ENCODE peak calls at places on chromosome X, in four cellular contexts. One of them, this sample, is unnamed.

GRCh38 chrX:31228415-31228832 is 156.6 kb upstream of the FTHL17 start:
- ATAC-seq in activated T-cell treated with anti-CD3 and anti-CD28 coated beads, Interleukin-2, amount 50 U/mL, for 4 hours: no peak
- ATAC-seq in stimulated activated naive CD8-positive, alpha-beta T cell treated with anti-CD3 and anti-CD28 coated beads, Interleukin-15, amount 100 ng/mL, for 72 hours: no peak
- ATAC-seq in activated naive CD8-positive, alpha-beta T cell treated with anti-CD3 and anti-CD28 coated beads, Interleukin-2, amount 50 U/mL, for 24 hours: no peak
- ATAC-seq in this sample: no peak

GRCh38 chrX:107747596-107748161 is 27.9 kb downstream of the TSC22D3 start:
- ATAC-seq in activated T-cell treated with anti-CD3 and anti-CD28 coated beads, Interleukin-2, amount 50 U/mL, for 4 hours: no peak
- ATAC-seq in stimulated activated naive CD8-positive, alpha-beta T cell treated with anti-CD3 and anti-CD28 coated beads, Interleukin-15, amount 100 ng/mL, for 72 hours: no peak
- ATAC-seq in activated naive CD8-positive, alpha-beta T cell treated with anti-CD3 and anti-CD28 coated beads, Interleukin-2, amount 50 U/mL, for 24 hours: no peak
- ATAC-seq in this sample: no peak

GRCh38 chrX:74248889-74249288 is 55.1 kb upstream of the ZCCHC13 start:
- ATAC-seq in activated T-cell treated with anti-CD3 and anti-CD28 coated beads, Interleukin-2, amount 50 U/mL, for 4 hours: no peak
- ATAC-seq in activated naive CD8-positive, alpha-beta T cell treated with anti-CD3 and anti-CD28 coated beads, Interleukin-2, amount 50 U/mL, for 24 hours: no peak
- ATAC-seq in stimulated activated naive CD8-positive, alpha-beta T cell treated with anti-CD3 and anti-CD28 coated beads, Interleukin-15, amount 100 ng/mL, for 72 hours: no peak
- ATAC-seq in this sample: no peak

GRCh38 chrX:874061-874460 is 243.5 kb downstream of the SHOX start:
- ATAC-seq in activated naive CD8-positive, alpha-beta T cell treated with anti-CD3 and anti-CD28 coated beads, Interleukin-2, amount 50 U/mL, for 24 hours: no peak
- ATAC-seq in stimulated activated naive CD8-positive, alpha-beta T cell treated with anti-CD3 and anti-CD28 coated beads, Interleukin-15, amount 100 ng/mL, for 72 hours: no peak
- ATAC-seq in activated T-cell treated with anti-CD3 and anti-CD28 coated beads, Interleukin-2, amount 50 U/mL, for 4 hours: no peak
- ATAC-seq in this sample: no peak

GRCh38 chrX:82029571-82030218 is 827.8 kb downstream of the SH3BGRL start:
- ATAC-seq in activated T-cell treated with anti-CD3 and anti-CD28 coated beads, Interleukin-2, amount 50 U/mL, for 4 hours: no peak
- ATAC-seq in stimulated activated naive CD8-positive, alpha-beta T cell treated with anti-CD3 and anti-CD28 coated beads, Interleukin-15, amount 100 ng/mL, for 72 hours: no peak
- ATAC-seq in activated naive CD8-positive, alpha-beta T cell treated with anti-CD3 and anti-CD28 coated beads, Interleukin-2, amount 50 U/mL, for 24 hours: no peak
- ATAC-seq in this sample: no peak

GRCh38 chrX:80246273-80246672 is 174.0 kb upstream of the TENT5D start:
- ATAC-seq in stimulated activated naive CD8-positive, alpha-beta T cell treated with anti-CD3 and anti-CD28 coated beads, Interleukin-15, amount 100 ng/mL, for 72 hours: no peak
- ATAC-seq in activated naive CD8-positive, alpha-beta T cell treated with anti-CD3 and anti-CD28 coated beads, Interleukin-2, amount 50 U/mL, for 24 hours: no peak
- ATAC-seq in activated T-cell treated with anti-CD3 and anti-CD28 coated beads, Interleukin-2, amount 50 U/mL, for 4 hours: no peak
- ATAC-seq in this sample: no peak

GRCh38 chrX:37302569-37302968 is 46.6 kb upstream of the PRRG1 start:
- ATAC-seq in stimulated activated naive CD8-positive, alpha-beta T cell treated with anti-CD3 and anti-CD28 coated beads, Interleukin-15, amount 100 ng/mL, for 72 hours: no peak
- ATAC-seq in activated T-cell treated with anti-CD3 and anti-CD28 coated beads, Interleukin-2, amount 50 U/mL, for 4 hours: no peak
- ATAC-seq in activated naive CD8-positive, alpha-beta T cell treated with anti-CD3 and anti-CD28 coated beads, Interleukin-2, amount 50 U/mL, for 24 hours: no peak
- ATAC-seq in this sample: no peak

GRCh38 chrX:19513383-19513782 is 1.9 kb downstream of the MAP3K15 start:
- ATAC-seq in stimulated activated naive CD8-positive, alpha-beta T cell treated with anti-CD3 and anti-CD28 coated beads, Interleukin-15, amount 100 ng/mL, for 72 hours: no peak
- ATAC-seq in activated T-cell treated with anti-CD3 and anti-CD28 coated beads, Interleukin-2, amount 50 U/mL, for 4 hours: no peak
- ATAC-seq in activated naive CD8-positive, alpha-beta T cell treated with anti-CD3 and anti-CD28 coated beads, Interleukin-2, amount 50 U/mL, for 24 hours: no peak
- ATAC-seq in this sample: no peak

GRCh38 chrX:153775631-153776595 is 4.9 kb upstream of the SRPK3 start:
- ATAC-seq in stimulated activated naive CD8-positive, alpha-beta T cell treated with anti-CD3 and anti-CD28 coated beads, Interleukin-15, amount 100 ng/mL, for 72 hours: no peak
- ATAC-seq in activated T-cell treated with anti-CD3 and anti-CD28 coated beads, Interleukin-2, amount 50 U/mL, for 4 hours: no peak
- ATAC-seq in activated naive CD8-positive, alpha-beta T cell treated with anti-CD3 and anti-CD28 coated beads, Interleukin-2, amount 50 U/mL, for 24 hours: no peak
- ATAC-seq in this sample: peak; percentile 24

GRCh38 chrX:7921750-7922149 is 5.5 kb downstream of the PNPLA4 start:
- ATAC-seq in activated naive CD8-positive, alpha-beta T cell treated with anti-CD3 and anti-CD28 coated beads, Interleukin-2, amount 50 U/mL, for 24 hours: no peak
- ATAC-seq in stimulated activated naive CD8-positive, alpha-beta T cell treated with anti-CD3 and anti-CD28 coated beads, Interleukin-15, amount 100 ng/mL, for 72 hours: no peak
- ATAC-seq in activated T-cell treated with anti-CD3 and anti-CD28 coated beads, Interleukin-2, amount 50 U/mL, for 4 hours: no peak
- ATAC-seq in this sample: no peak

GRCh38 chrX:120286733-120287512 is 24.3 kb downstream of the TMEM255A start:
- ATAC-seq in activated naive CD8-positive, alpha-beta T cell treated with anti-CD3 and anti-CD28 coated beads, Interleukin-2, amount 50 U/mL, for 24 hours: no peak
- ATAC-seq in activated T-cell treated with anti-CD3 and anti-CD28 coated beads, Interleukin-2, amount 50 U/mL, for 4 hours: no peak
- ATAC-seq in stimulated activated naive CD8-positive, alpha-beta T cell treated with anti-CD3 and anti-CD28 coated beads, Interleukin-15, amount 100 ng/mL, for 72 hours: no peak
- ATAC-seq in this sample: no peak

GRCh38 chrX:118508690-118509089 is 13.1 kb downstream of the DOCK11 start:
- ATAC-seq in stimulated activated naive CD8-positive, alpha-beta T cell treated with anti-CD3 and anti-CD28 coated beads, Interleukin-15, amount 100 ng/mL, for 72 hours: no peak
- ATAC-seq in activated naive CD8-positive, alpha-beta T cell treated with anti-CD3 and anti-CD28 coated beads, Interleukin-2, amount 50 U/mL, for 24 hours: no peak
- ATAC-seq in activated T-cell treated with anti-CD3 and anti-CD28 coated beads, Interleukin-2, amount 50 U/mL, for 4 hours: no peak
- ATAC-seq in this sample: no peak

GRCh38 chrX:311156-312129 is 7.2 kb downstream of the GTPBP6 start:
- ATAC-seq in stimulated activated naive CD8-positive, alpha-beta T cell treated with anti-CD3 and anti-CD28 coated beads, Interleukin-15, amount 100 ng/mL, for 72 hours: peak; percentile 29
- ATAC-seq in activated T-cell treated with anti-CD3 and anti-CD28 coated beads, Interleukin-2, amount 50 U/mL, for 4 hours: no peak
- ATAC-seq in activated naive CD8-positive, alpha-beta T cell treated with anti-CD3 and anti-CD28 coated beads, Interleukin-2, amount 50 U/mL, for 24 hours: no peak
- ATAC-seq in this sample: no peak

GRCh38 chrX:18582910-18583493 is 88.9 kb downstream of the RS1 start:
- ATAC-seq in activated naive CD8-positive, alpha-beta T cell treated with anti-CD3 and anti-CD28 coated beads, Interleukin-2, amount 50 U/mL, for 24 hours: no peak
- ATAC-seq in activated T-cell treated with anti-CD3 and anti-CD28 coated beads, Interleukin-2, amount 50 U/mL, for 4 hours: no peak
- ATAC-seq in stimulated activated naive CD8-positive, alpha-beta T cell treated with anti-CD3 and anti-CD28 coated beads, Interleukin-15, amount 100 ng/mL, for 72 hours: no peak
- ATAC-seq in this sample: no peak

GRCh38 chrX:28498658-28499057 is 88.6 kb upstream of the IL1RAPL1 start:
- ATAC-seq in activated T-cell treated with anti-CD3 and anti-CD28 coated beads, Interleukin-2, amount 50 U/mL, for 4 hours: no peak
- ATAC-seq in stimulated activated naive CD8-positive, alpha-beta T cell treated with anti-CD3 and anti-CD28 coated beads, Interleukin-15, amount 100 ng/mL, for 72 hours: no peak
- ATAC-seq in activated naive CD8-positive, alpha-beta T cell treated with anti-CD3 and anti-CD28 coated beads, Interleukin-2, amount 50 U/mL, for 24 hours: no peak
- ATAC-seq in this sample: no peak

GRCh38 chrX:119809185-119809666 is 17.8 kb upstream of the RPL39 start:
- ATAC-seq in activated T-cell treated with anti-CD3 and anti-CD28 coated beads, Interleukin-2, amount 50 U/mL, for 4 hours: no peak
- ATAC-seq in activated naive CD8-positive, alpha-beta T cell treated with anti-CD3 and anti-CD28 coated beads, Interleukin-2, amount 50 U/mL, for 24 hours: peak; percentile 7
- ATAC-seq in stimulated activated naive CD8-positive, alpha-beta T cell treated with anti-CD3 and anti-CD28 coated beads, Interleukin-15, amount 100 ng/mL, for 72 hours: no peak
- ATAC-seq in this sample: no peak

GRCh38 chrX:116657071-116657470 is 194.3 kb upstream of the CT83 start:
- ATAC-seq in stimulated activated naive CD8-positive, alpha-beta T cell treated with anti-CD3 and anti-CD28 coated beads, Interleukin-15, amount 100 ng/mL, for 72 hours: no peak
- ATAC-seq in activated naive CD8-positive, alpha-beta T cell treated with anti-CD3 and anti-CD28 coated beads, Interleukin-2, amount 50 U/mL, for 24 hours: no peak
- ATAC-seq in activated T-cell treated with anti-CD3 and anti-CD28 coated beads, Interleukin-2, amount 50 U/mL, for 4 hours: no peak
- ATAC-seq in this sample: no peak

GRCh38 chrX:4240541-4241194 is 527.2 kb upstream of the PRKX start:
- ATAC-seq in activated naive CD8-positive, alpha-beta T cell treated with anti-CD3 and anti-CD28 coated beads, Interleukin-2, amount 50 U/mL, for 24 hours: peak; percentile 71
- ATAC-seq in stimulated activated naive CD8-positive, alpha-beta T cell treated with anti-CD3 and anti-CD28 coated beads, Interleukin-15, amount 100 ng/mL, for 72 hours: peak; percentile 90
- ATAC-seq in activated T-cell treated with anti-CD3 and anti-CD28 coated beads, Interleukin-2, amount 50 U/mL, for 4 hours: peak; percentile 70
- ATAC-seq in this sample: no peak

GRCh38 chrX:153885968-153886903 is at the start of gene L1CAM:
- ATAC-seq in activated naive CD8-positive, alpha-beta T cell treated with anti-CD3 and anti-CD28 coated beads, Interleukin-2, amount 50 U/mL, for 24 hours: no peak
- ATAC-seq in activated T-cell treated with anti-CD3 and anti-CD28 coated beads, Interleukin-2, amount 50 U/mL, for 4 hours: peak; percentile 71
- ATAC-seq in stimulated activated naive CD8-positive, alpha-beta T cell treated with anti-CD3 and anti-CD28 coated beads, Interleukin-15, amount 100 ng/mL, for 72 hours: peak; percentile 51
- ATAC-seq in this sample: peak; percentile 59

GRCh38 chrX:3184176-3184930 is 143.1 kb downstream of the ARSF start:
- ATAC-seq in stimulated activated naive CD8-positive, alpha-beta T cell treated with anti-CD3 and anti-CD28 coated beads, Interleukin-15, amount 100 ng/mL, for 72 hours: no peak
- ATAC-seq in activated T-cell treated with anti-CD3 and anti-CD28 coated beads, Interleukin-2, amount 50 U/mL, for 4 hours: no peak
- ATAC-seq in activated naive CD8-positive, alpha-beta T cell treated with anti-CD3 and anti-CD28 coated beads, Interleukin-2, amount 50 U/mL, for 24 hours: no peak
- ATAC-seq in this sample: no peak

GRCh38 chrX:78123190-78123589 is 16.3 kb downstream of the TAF9B start:
- ATAC-seq in activated T-cell treated with anti-CD3 and anti-CD28 coated beads, Interleukin-2, amount 50 U/mL, for 4 hours: peak; percentile 90
- ATAC-seq in stimulated activated naive CD8-positive, alpha-beta T cell treated with anti-CD3 and anti-CD28 coated beads, Interleukin-15, amount 100 ng/mL, for 72 hours: peak; percentile 95
- ATAC-seq in activated naive CD8-positive, alpha-beta T cell treated with anti-CD3 and anti-CD28 coated beads, Interleukin-2, amount 50 U/mL, for 24 hours: peak; percentile 91
- ATAC-seq in this sample: peak; percentile 94

GRCh38 chrX:116607766-116608165 is 145.0 kb upstream of the CT83 start:
- ATAC-seq in activated T-cell treated with anti-CD3 and anti-CD28 coated beads, Interleukin-2, amount 50 U/mL, for 4 hours: no peak
- ATAC-seq in stimulated activated naive CD8-positive, alpha-beta T cell treated with anti-CD3 and anti-CD28 coated beads, Interleukin-15, amount 100 ng/mL, for 72 hours: no peak
- ATAC-seq in activated naive CD8-positive, alpha-beta T cell treated with anti-CD3 and anti-CD28 coated beads, Interleukin-2, amount 50 U/mL, for 24 hours: no peak
- ATAC-seq in this sample: no peak

GRCh38 chrX:4373777-4374176 is 660.3 kb upstream of the PRKX start:
- ATAC-seq in activated naive CD8-positive, alpha-beta T cell treated with anti-CD3 and anti-CD28 coated beads, Interleukin-2, amount 50 U/mL, for 24 hours: no peak
- ATAC-seq in stimulated activated naive CD8-positive, alpha-beta T cell treated with anti-CD3 and anti-CD28 coated beads, Interleukin-15, amount 100 ng/mL, for 72 hours: no peak
- ATAC-seq in activated T-cell treated with anti-CD3 and anti-CD28 coated beads, Interleukin-2, amount 50 U/mL, for 4 hours: no peak
- ATAC-seq in this sample: no peak

GRCh38 chrX:26032141-26032917 is 105.8 kb upstream of the MAGEB18 start:
- ATAC-seq in stimulated activated naive CD8-positive, alpha-beta T cell treated with anti-CD3 and anti-CD28 coated beads, Interleukin-15, amount 100 ng/mL, for 72 hours: no peak
- ATAC-seq in activated naive CD8-positive, alpha-beta T cell treated with anti-CD3 and anti-CD28 coated beads, Interleukin-2, amount 50 U/mL, for 24 hours: no peak
- ATAC-seq in activated T-cell treated with anti-CD3 and anti-CD28 coated beads, Interleukin-2, amount 50 U/mL, for 4 hours: no peak
- ATAC-seq in this sample: no peak

GRCh38 chrX:137032378-137032694 is 1.5 kb downstream of the GPR101 start:
- ATAC-seq in activated naive CD8-positive, alpha-beta T cell treated with anti-CD3 and anti-CD28 coated beads, Interleukin-2, amount 50 U/mL, for 24 hours: no peak
- ATAC-seq in activated T-cell treated with anti-CD3 and anti-CD28 coated beads, Interleukin-2, amount 50 U/mL, for 4 hours: no peak
- ATAC-seq in stimulated activated naive CD8-positive, alpha-beta T cell treated with anti-CD3 and anti-CD28 coated beads, Interleukin-15, amount 100 ng/mL, for 72 hours: peak; percentile 2
- ATAC-seq in this sample: no peak